ENCODE peak calls at places on chromosomes 5 and 9, in seven cellular contexts. V is fibroblast of lung, U is foreskin fibroblast, Z is stomach, J is cardiac muscle cell, M is choroid plexus epithelial cell, Q is AG09309. N is an unnamed sample.

GRCh38 chr5:89932771-89933181 is 476.8 kb downstream of the CETN3 start:
- DNase-seq in Z (no peak), V (no peak), Q (no peak), J (peak; percentile 32), U (no peak), M (peak; percentile 47), N (no peak)

GRCh38 chr5:53476531-53477480 is 3.6 kb upstream of the FST start:
- DNase-seq in Q (no peak), M (no peak), Z (no peak), J (no peak), V (no peak), U (no peak), N (no peak)

GRCh38 chr5:179301796-179302195 is 43.5 kb downstream of the ADAMTS2 start:
- DNase-seq in J (peak; percentile 54), Z (no peak), Q (no peak), V (no peak), M (no peak), U (no peak), N (no peak)

GRCh38 chr5:153157156-153157555 is 333.3 kb upstream of the GRIA1 start:
- DNase-seq in Q (no peak), Z (no peak), M (no peak), J (no peak), V (no peak), U (peak; percentile 69), N (no peak)

GRCh38 chr9:88694625-88695024 is 159.6 kb downstream of the NXNL2 start:
- DNase-seq in Q (no peak), Z (no peak), J (peak; percentile 36), V (peak; percentile 68), M (peak; percentile 60), U (peak; percentile 62), N (peak; percentile 37)

GRCh38 chr9:133323991-133324703 is 11.8 kb downstream of the SURF6 start:
- DNase-seq in J (no peak), M (no peak), V (no peak), Q (no peak), U (no peak), Z (no peak), N (no peak)

GRCh38 chr5:133295520-133295919 is 243.7 kb downstream of the HSPA4 start:
- DNase-seq in Z (no peak), V (no peak), M (peak; percentile 29), J (peak; percentile 11), Q (no peak), U (no peak), N (no peak)

GRCh38 chr5:156128026-156128425 is 198.9 kb upstream of the SGCD start:
- DNase-seq in J (peak; percentile 6), V (no peak), Q (peak; percentile 5), U (no peak), M (no peak), Z (no peak), N (no peak)

GRCh38 chr5:140882591-140882899 is 621 bp downstream of the PCDHA13 start:
- DNase-seq in M (no peak), Q (no peak), J (no peak), V (no peak), U (no peak), Z (no peak), N (no peak)

GRCh38 chr9:88092699-88093359 is 45.4 kb downstream of the SPATA31C2 start:
- DNase-seq in V (peak; percentile 87), M (peak; percentile 89), Q (no peak), U (peak; percentile 42), J (peak; percentile 74), Z (no peak), N (no peak)

GRCh38 chr5:14574124-14574523 is 7.5 kb upstream of the OTULINL start:
- DNase-seq in J (no peak), M (no peak), Z (no peak), Q (no peak), V (no peak), U (no peak), N (no peak)

GRCh38 chr9:129864991-129865647 is 29.9 kb downstream of the USP20 start:
- DNase-seq in V (no peak), U (no peak), M (no peak), J (no peak), Z (no peak), Q (no peak), N (no peak)

GRCh38 chr9:5879419-5880181 is 11.1 kb upstream of the MLANA start:
- DNase-seq in Q (peak; percentile 32), Z (no peak), J (peak; percentile 77), U (peak; percentile 84), V (peak; percentile 24), M (peak; percentile 75), N (peak; percentile 36)
- H3K4me3 ChIP-seq in Q (no peak overlapping the region), Z (no peak overlapping the region), J (no peak overlapping the region), U (no peak overlapping the region), V (no peak overlapping the region), M (no peak overlapping the region), N (no peak overlapping the region)

GRCh38 chr9:113851860-113852259 is 24.2 kb upstream of the ZNF618 start:
- DNase-seq in J (no peak), U (no peak), Z (no peak), Q (no peak), M (no peak), V (no peak), N (no peak)

GRCh38 chr9:113857875-113858274 is 18.2 kb upstream of the ZNF618 start:
- DNase-seq in V (no peak), Z (no peak), M (no peak), U (no peak), J (no peak), Q (no peak), N (no peak)

GRCh38 chr9:113854310-113854709 is 21.8 kb upstream of the ZNF618 start:
- DNase-seq in U (no peak), Q (no peak), J (no peak), V (no peak), Z (no peak), M (no peak), N (no peak)

GRCh38 chr9:113851359-113851758 is 24.8 kb upstream of the ZNF618 start:
- DNase-seq in V (no peak), U (no peak), Z (no peak), M (no peak), J (no peak), Q (no peak), N (no peak)

GRCh38 chr9:113853333-113853732 is 22.8 kb upstream of the ZNF618 start:
- DNase-seq in J (peak; percentile 15), Z (peak; percentile 43), U (no peak), M (no peak), Q (no peak), V (no peak), N (no peak)
- TF ChIP-seq CTCF in J (peak; percentile 50), Z (no peak), U (peak; percentile 53), M (peak; percentile 54), Q (peak; percentile 45), V (no peak), N (peak; percentile 54)

GRCh38 chr5:122458278-122458872 is 146.3 kb downstream of the SNCAIP start:
- DNase-seq in V (peak; percentile 23), Z (no peak), U (peak; percentile 22), Q (no peak), M (peak; percentile 47), J (peak; percentile 39), N (no peak)

GRCh38 chr5:122457178-122457826 is 145.3 kb downstream of the SNCAIP start:
- DNase-seq in Z (no peak), Q (no peak), U (no peak), J (no peak), V (no peak), M (no peak), N (no peak)

DNA sequence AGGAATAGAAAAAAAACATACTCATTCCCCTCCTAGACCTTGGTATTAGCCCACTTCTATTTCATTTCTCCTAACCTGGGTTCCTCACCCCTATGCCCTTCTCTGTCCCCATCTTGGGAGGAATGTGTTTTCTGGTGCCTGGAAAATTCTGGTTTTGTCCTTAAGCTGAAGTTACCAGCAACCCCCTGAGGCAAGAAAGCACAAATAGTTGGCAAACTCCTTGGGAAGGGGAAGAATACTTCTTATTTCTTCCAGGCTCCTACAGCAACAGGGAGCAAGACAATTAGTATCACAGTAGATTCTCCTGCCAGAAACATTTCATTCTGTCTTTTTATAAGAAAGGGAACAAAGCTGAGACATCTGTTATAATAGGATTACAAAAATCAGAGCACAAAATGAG is 142.5 kb downstream of the SNCAIP start:
- DNase-seq in U (no peak), M (no peak), J (no peak), V (no peak), Z (no peak), Q (no peak), N (no peak)
- H3K4me3 ChIP-seq in U (no peak overlapping the region), M (no peak overlapping the region), J (no peak overlapping the region), V (no peak overlapping the region), Z (no peak overlapping the region), Q (no peak overlapping the region), N (no peak overlapping the region)

GRCh38 chr9:135517407-135517822 is 3.8 kb upstream of the LCN1 start:
- DNase-seq in M (no peak), J (no peak), U (no peak), Z (peak; percentile 17), Q (no peak), V (no peak), N (no peak)
- TF ChIP-seq CTCF in M (no peak), J (no peak), U (no peak), Z (no peak), Q (no peak), V (no peak), N (no peak)

GRCh38 chr5:124195416-124195815 is 551.0 kb downstream of the ZNF608 start:
- DNase-seq in Q (no peak), J (no peak), U (peak; percentile 57), M (no peak), V (no peak), Z (no peak), N (no peak)

GRCh38 chr5:124193371-124193789 is 553.1 kb downstream of the ZNF608 start:
- DNase-seq in M (peak; percentile 72), V (peak; percentile 84), J (peak; percentile 77), Q (no peak), U (peak; percentile 87), Z (no peak), N (peak; percentile 79)

GRCh38 chr5:124199902-124200301 is 546.5 kb downstream of the ZNF608 start:
- DNase-seq in V (no peak), Z (no peak), M (peak; percentile 9), U (no peak), Q (no peak), J (no peak), N (no peak)

DNA sequence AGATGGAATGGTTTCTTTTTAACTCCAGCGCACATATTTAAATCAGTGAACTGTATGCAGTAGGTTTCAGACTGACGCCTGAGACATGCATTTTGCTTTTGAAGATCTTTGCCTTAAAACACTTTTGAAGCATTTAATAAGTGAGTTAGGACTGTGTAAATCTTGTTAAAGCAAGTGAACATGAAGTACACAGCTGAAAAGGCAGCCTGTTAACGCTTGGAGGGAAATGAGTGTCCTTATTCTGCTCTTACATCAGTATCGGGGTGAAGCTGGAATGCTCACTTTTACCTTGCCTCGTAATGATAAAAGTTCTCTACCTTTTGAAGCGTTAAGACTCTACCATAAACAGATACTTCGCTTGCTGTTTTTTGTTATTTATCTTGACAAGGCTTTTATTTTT is 552.2 kb downstream of the ZNF608 start:
- DNase-seq in J (no peak), Z (no peak), M (no peak), U (no peak), Q (no peak), V (no peak), N (no peak)
- H3K4me3 ChIP-seq in J (no peak overlapping the region), Z (no peak overlapping the region), M (no peak overlapping the region), U (no peak overlapping the region), Q (no peak overlapping the region), V (no peak overlapping the region), N (no peak overlapping the region)

N was measured in astrocyte of the spinal cord.